ENCODE peak calls at places on chromosomes 7 and 10, in four cellular contexts. J is ovary, G is esophagus muscularis mucosa, Y is A549. F is an unnamed sample.

GRCh38 chr7:102933763-102934162 is 21.0 kb downstream of the LRRC17 start:
- DNase-seq in Y (no peak), G (no peak), J (peak), F (peak)

GRCh38 chr10:1489801-1490200 is 247.5 kb downstream of the ADARB2 start:
- DNase-seq in Y (no peak), G (no peak), J (no peak), F (no peak)

GRCh38 chr10:133309720-133310398 is 1.1 kb downstream of the ZNF511 start:
- DNase-seq in G (no peak), J (peak), Y (no peak), F (no peak)

GRCh38 chr10:89655722-89656121 is 10.7 kb upstream of the PANK1 start:
- DNase-seq in G (no peak), Y (no peak), J (no peak), F (no peak)

GRCh38 chr7:157952050-157952667 is 615.4 kb downstream of the DNAJB6 start:
- DNase-seq in J (no peak), G (no peak), Y (no peak), F (no peak)

GRCh38 chr7:12389089-12389700 is 14.5 kb downstream of the VWDE start:
- DNase-seq in J (no peak), G (no peak), Y (peak), F (no peak)

GRCh38 chr7:20402297-20403230 is 71.9 kb downstream of the ITGB8 start:
- DNase-seq in G (no peak), J (no peak), Y (no peak), F (no peak)

GRCh38 chr7:53151496-53151895 is 116.1 kb downstream of the POM121L12 start:
- DNase-seq in G (no peak), J (no peak), Y (no peak), F (no peak)

GRCh38 chr7:1978656-1979590 is 253.8 kb downstream of the MAD1L1 start:
- DNase-seq in Y (no peak), G (no peak), J (no peak), F (no peak)

GRCh38 chr7:156459582-156459981 is 181.0 kb upstream of the RNF32 start:
- DNase-seq in G (no peak), Y (no peak), J (no peak), F (no peak)

GRCh38 chr7:124085168-124085567 is 52.3 kb upstream of the TMEM229A start:
- DNase-seq in G (no peak), J (no peak), Y (no peak), F (no peak)

GRCh38 chr7:17524746-17525145 is 226.3 kb downstream of the AHR start:
- DNase-seq in Y (no peak), G (no peak), J (no peak), F (no peak)

GRCh38 chr10:73591935-73592699 is 975 bp upstream of the USP54 start:
- DNase-seq in G (no peak), Y (peak), J (no peak), F (peak)

GRCh38 chr7:143176128-143176527 is 7.1 kb upstream of the TAS2R39 start:
- DNase-seq in Y (no peak), J (no peak), G (no peak), F (no peak)

GRCh38 chr7:28975987-28976386 is 17.9 kb upstream of the TRIL start:
- DNase-seq in J (no peak), Y (no peak), G (peak), F (no peak)

GRCh38 chr10:42982886-42983594 is 93.8 kb upstream of the RET start:
- DNase-seq in G (peak), J (peak), Y (no peak), F (peak)

GRCh38 chr7:34184466-34184865 is 279.1 kb downstream of the BMPER start:
- DNase-seq in G (no peak), Y (peak), J (no peak), F (no peak)

GRCh38 chr7:40986351-40986873 is 716.5 kb downstream of the INHBA start:
- DNase-seq in J (no peak), Y (peak), G (no peak), F (no peak)

GRCh38 chr10:88395677-88396076 is 187.4 kb downstream of the RNLS start:
- DNase-seq in G (no peak), J (no peak), Y (peak), F (no peak)

GRCh38 chr10:48234295-48234694 is 40.2 kb downstream of the FRMPD2 start:
- DNase-seq in Y (no peak), G (no peak), J (no peak), F (no peak)

GRCh38 chr7:64888561-64888900 is 14.5 kb upstream of the ZNF273 start:
- DNase-seq in Y (no peak), J (peak), G (peak), F (no peak)

GRCh38 chr10:133262696-133263095 is 14.0 kb downstream of the ADAM8 start:
- DNase-seq in G (no peak), Y (no peak), J (no peak), F (no peak)

GRCh38 chr7:39428221-39428620 is 138.0 kb upstream of the YAE1 start:
- DNase-seq in J (no peak), Y (peak), G (no peak), F (no peak)

GRCh38 chr10:13448216-13448615 is 80.6 kb downstream of the BEND7 start:
- DNase-seq in G (no peak), Y (no peak), J (no peak), F (no peak)

GRCh38 chr10:7593068-7593467 is 73.7 kb downstream of the ITIH5 start:
- DNase-seq in G (no peak), J (peak), Y (no peak), F (peak)

GRCh38 chr7:38335490-38336135 is 62.2 kb upstream of the TARP start:
- DNase-seq in J (peak), G (peak), Y (peak), F (peak)

GRCh38 chr7:139118234-139118802 is 8.8 kb upstream of the ZC3HAV1 start:
- DNase-seq in G (no peak), J (no peak), Y (peak), F (no peak)

GRCh38 chr10:66783296-66783695 is 142.5 kb upstream of the LRRTM3 start:
- DNase-seq in Y (no peak), G (no peak), J (no peak), F (no peak)

GRCh38 chr7:148156248-148156647 is 434.3 kb upstream of the C7orf33 start:
- DNase-seq in J (no peak), G (no peak), Y (no peak), F (no peak)

GRCh38 chr10:112687647-112688046 is 240.6 kb downstream of the VTI1A start:
- DNase-seq in Y (peak), J (no peak), G (no peak), F (no peak)

GRCh38 chr7:34949356-34949755 is 87.9 kb downstream of the DPY19L1 start:
- DNase-seq in Y (no peak), J (no peak), G (no peak), F (no peak)

GRCh38 chr10:122051609-122052385 is 62.8 kb downstream of the TACC2 start:
- DNase-seq in J (no peak), G (no peak), Y (peak), F (peak)

GRCh38 chr7:7829667-7830066 is 111.3 kb upstream of the RPA3 start:
- DNase-seq in J (no peak), Y (no peak), G (no peak), F (no peak)

DNA sequence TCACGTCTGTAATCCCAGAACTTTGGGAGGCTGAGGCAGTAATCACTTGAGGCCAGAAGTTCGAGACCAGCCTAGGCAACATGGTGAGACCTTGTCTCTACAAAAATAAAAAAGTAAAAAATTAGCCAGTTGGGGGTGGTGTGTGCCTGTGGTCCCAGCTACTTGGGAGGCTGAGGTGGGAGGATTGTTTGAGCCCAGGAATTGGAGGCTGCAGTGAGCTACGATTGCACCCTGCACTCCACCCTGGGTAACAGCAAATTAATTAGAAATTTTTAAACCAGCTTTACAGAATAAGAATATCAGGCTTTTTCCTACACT is 136.0 kb downstream of the EPC1 start:
- DNase-seq in J (no peak), G (no peak), Y (no peak), F (no peak)
- TF ChIP-seq CTCF in J (no peak), G (no peak), Y (no peak), F (no peak)

DNA sequence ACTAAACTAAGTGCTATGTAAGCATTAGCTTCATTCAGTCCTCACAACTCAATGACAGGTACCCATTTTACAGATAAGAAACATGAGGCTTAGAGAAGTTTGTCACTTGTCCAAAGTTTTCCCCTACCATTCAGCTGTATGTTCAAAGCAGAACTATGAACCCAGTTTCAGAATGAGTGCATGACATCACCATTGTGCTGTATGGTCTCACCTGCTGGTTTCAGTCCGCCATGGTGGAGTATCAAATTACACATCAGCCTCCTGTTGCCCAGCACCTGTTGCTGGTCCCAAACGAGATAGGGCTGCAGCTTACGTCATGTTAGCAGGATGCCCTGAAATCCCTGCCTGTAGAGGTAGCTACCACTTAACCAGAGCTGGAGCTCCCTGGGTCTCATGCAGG is 95.0 kb downstream of the DYNC1I1 start:
- DNase-seq in J (no peak), G (no peak), Y (no peak), F (no peak)
- TF ChIP-seq EP300 in J (no peak), G (no peak), Y (no peak), F (no peak)

DNA sequence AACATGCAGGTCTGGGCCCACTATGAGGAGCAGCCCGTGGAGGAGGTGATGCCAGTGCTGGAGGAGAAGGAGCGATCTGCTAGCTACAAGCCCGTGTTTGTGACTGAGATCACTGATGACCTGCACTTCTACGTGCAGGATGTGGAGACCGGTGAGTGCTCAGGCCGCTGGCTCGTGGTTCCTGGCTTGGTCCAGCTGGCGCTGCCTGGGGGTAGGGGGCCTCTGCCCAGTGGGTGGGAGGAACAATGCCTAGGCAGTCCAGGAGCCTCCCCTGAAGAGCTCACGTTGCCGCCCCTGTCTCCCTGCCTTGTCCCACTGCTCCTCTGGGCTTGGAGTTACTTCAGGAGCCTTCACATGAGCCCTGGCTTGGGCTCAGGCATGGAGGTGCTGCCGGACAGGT is 50.1 kb upstream of the LRRC4 start:
- DNase-seq in G (no peak), J (no peak), Y (no peak), F (no peak)
- TF ChIP-seq CTCF in G (no peak), J (no peak), Y (no peak), F (no peak)

GRCh38 chr10:110304780-110305421 is at the start of gene SMNDC1:
- DNase-seq in Y (peak), G (peak), J (peak), F (peak)
- TF ChIP-seq EP300 in Y (no peak), G (no peak), J (peak), F (peak)

GRCh38 chr10:119525116-119525515 is 17.4 kb downstream of the RGS10 start:
- DNase-seq in J (no peak), G (no peak), Y (no peak), F (peak)

GRCh38 chr10:119523916-119524719 is 18.4 kb downstream of the RGS10 start:
- DNase-seq in J (no peak), Y (no peak), G (no peak), F (peak)

GRCh38 chr10:119526149-119526548 is 16.4 kb downstream of the RGS10 start:
- DNase-seq in Y (no peak), J (no peak), G (no peak), F (no peak)

GRCh38 chr10:119524720-119525070 is 17.8 kb downstream of the RGS10 start:
- DNase-seq in Y (no peak), J (no peak), G (no peak), F (peak)

DNA sequence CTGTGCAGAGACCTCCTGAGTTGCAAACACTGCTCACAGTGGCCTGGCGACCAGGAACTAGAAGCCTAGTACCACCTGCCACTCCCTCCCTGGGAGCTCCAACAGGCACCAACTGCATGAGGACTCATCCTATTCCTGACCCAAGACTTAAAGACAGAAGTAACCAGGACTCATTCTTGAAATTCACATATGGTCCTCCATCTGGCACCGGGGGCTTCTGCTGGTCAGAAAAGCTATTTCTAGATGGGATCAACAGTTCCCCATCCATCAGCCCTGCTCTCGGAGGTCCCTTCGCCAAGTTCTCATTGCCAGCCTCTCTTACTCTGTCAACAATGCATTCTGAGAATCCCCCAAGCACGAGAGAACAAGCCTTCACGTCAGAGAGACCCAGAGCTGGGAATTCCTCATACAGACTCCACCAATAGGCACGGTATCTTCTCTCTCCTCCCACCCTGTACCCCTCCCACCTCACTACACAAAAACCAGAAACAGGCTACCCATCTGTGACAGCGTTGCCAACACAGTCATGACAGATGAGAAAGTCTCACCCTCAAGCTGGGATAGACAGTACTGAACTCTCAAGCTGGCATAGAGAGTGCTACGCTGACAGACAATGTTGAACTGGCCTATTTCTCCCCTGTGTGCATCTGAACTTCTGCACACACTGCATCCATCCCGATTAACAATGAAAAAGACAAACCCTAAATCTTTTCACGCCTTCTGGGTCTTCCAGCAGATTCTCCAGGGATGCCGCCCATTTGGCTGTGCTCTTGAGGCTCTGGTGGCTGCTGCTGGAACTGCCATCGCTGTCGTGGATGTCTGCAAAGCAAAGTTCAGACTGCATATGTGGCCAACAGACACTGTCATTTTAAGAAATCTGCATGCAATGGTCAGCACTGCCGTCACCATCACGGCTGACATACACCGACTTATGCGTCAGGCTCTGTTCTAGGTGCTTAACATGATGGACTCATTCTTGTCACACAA is 15.6 kb downstream of the RGS10 start:
- DNase-seq in Y (peak), J (no peak), G (no peak), F (peak)
- TF ChIP-seq CTCF in Y (no peak), J (no peak), G (no peak), F (peak)

GRCh38 chr10:75809003-75809402 is 377.6 kb downstream of the LRMDA start:
- DNase-seq in Y (no peak), G (peak), J (no peak), F (no peak)

GRCh38 chr10:75801121-75801520 is 369.7 kb downstream of the LRMDA start:
- DNase-seq in J (no peak), G (peak), Y (no peak), F (no peak)

DNA sequence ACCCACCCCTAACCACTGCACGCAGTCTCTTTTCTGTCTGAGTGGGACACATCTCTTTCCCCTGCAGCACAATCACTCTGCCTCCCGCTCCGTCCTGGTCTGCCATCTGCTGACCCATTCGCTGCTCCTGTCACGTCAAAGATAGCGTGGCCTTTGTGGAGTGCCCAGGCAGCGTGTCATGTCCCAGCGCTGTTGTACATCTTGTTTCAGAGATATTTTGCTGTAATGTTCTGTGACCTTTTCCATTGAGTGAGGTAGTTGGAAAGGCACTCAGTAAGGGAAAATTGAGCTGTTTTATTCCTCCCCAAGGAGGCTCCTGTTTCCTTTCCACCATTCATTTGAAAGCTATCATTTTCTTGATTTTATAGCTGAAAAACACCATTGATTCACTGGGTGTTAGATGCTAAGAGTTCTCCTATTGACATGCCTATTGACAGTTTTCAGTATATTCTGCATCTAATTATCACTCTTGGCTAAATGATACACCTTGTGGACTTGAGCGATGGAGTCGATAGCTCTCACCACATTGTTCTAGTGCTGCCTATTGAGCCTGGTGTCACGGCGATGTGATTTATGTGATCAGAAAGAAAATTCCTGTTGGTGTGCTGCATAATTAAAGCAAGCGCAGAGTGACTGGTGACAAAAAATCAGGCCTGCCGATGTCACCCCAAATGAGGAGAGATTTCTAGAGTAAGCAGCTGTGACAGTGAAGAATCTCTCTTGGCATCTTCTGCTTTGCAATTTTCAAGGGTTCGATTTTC is 372.6 kb downstream of the LRMDA start:
- DNase-seq in G (peak), J (no peak), Y (no peak), F (no peak)
- TF ChIP-seq EP300 in G (no peak), J (no peak), Y (no peak), F (no peak)

F was measured in sigmoid colon.